ENCODE peak calls at places on chromosomes 3 and 15, in seven cellular contexts. D, P, S, M, F, Q and H are unnamed samples.
A peak's percentile ranks its signal among the peaks of the same experiment; 100 is the strongest.

GRCh38 chr15:100930306-100930848 is 11.2 kb downstream of the LRRK1 start:
- DNase-seq in M (no peak), D (no peak), Q (no peak), F (no peak), P (no peak), S (no peak), H (no peak)

GRCh38 chr3:179713643-179714090 is 60.8 kb downstream of the USP13 start:
- DNase-seq in D (no peak), S (no peak), M (no peak), Q (no peak), F (no peak), P (no peak), H (no peak)

GRCh38 chr15:67850995-67851535 is 11.2 kb upstream of the RNU6-1 start:
- DNase-seq in M (no peak), Q (no peak), S (no peak), D (no peak), F (no peak), P (no peak), H (no peak)

GRCh38 chr3:113585228-113585627 is 52.9 kb downstream of the SIDT1 start:
- DNase-seq in P (no peak), D (no peak), F (no peak), Q (no peak), M (no peak), S (no peak), H (no peak)

GRCh38 chr15:36024066-36024465 is 478.1 kb upstream of the DPH6 start:
- DNase-seq in S (no peak), P (no peak), D (no peak), F (no peak), Q (no peak), M (no peak), H (no peak)

GRCh38 chr3:64909757-64910475 is 222.1 kb upstream of the ADAMTS9 start:
- DNase-seq in P (no peak), Q (no peak), S (no peak), F (no peak), M (no peak), D (no peak), H (no peak)

GRCh38 chr3:120013481-120013880 is 80.8 kb downstream of the GSK3B start:
- DNase-seq in F (no peak), D (no peak), M (no peak), S (no peak), P (no peak), Q (no peak), H (no peak)

GRCh38 chr15:90885432-90886290 is 1.4 kb downstream of the FES start:
- DNase-seq in P (peak; percentile 73), D (peak; percentile 81), F (peak; percentile 88), S (peak; percentile 88), Q (peak; percentile 61), M (peak; percentile 76), H (peak; percentile 77)

GRCh38 chr3:33900440-33900808 is 102.0 kb downstream of the PDCD6IP start:
- DNase-seq in F (no peak), P (no peak), Q (no peak), S (no peak), D (no peak), M (no peak), H (no peak)

GRCh38 chr15:66145242-66146182 is 108.0 kb downstream of the MEGF11 start:
- DNase-seq in Q (no peak), F (no peak), P (no peak), M (no peak), D (no peak), S (no peak), H (no peak)

GRCh38 chr15:39918688-39919385 is 1.2 kb downstream of the GPR176 start:
- DNase-seq in Q (no peak), F (no peak), D (no peak), S (no peak), P (no peak), M (no peak), H (no peak)

GRCh38 chr3:150775001-150775599 is 12.1 kb upstream of the SIAH2 start:
- DNase-seq in S (no peak), Q (no peak), F (no peak), M (no peak), P (no peak), D (no peak), H (no peak)

GRCh38 chr3:197001972-197002700 is 27.5 kb downstream of the MELTF start:
- DNase-seq in M (no peak), P (peak; percentile 37), Q (no peak), D (no peak), F (no peak), S (no peak), H (no peak)

GRCh38 chr15:68383161-68384074 is 48.5 kb downstream of the ITGA11 start:
- DNase-seq in S (peak; percentile 24), M (peak; percentile 74), Q (peak; percentile 68), P (no peak), D (peak; percentile 23), F (peak; percentile 64), H (peak; percentile 26)

GRCh38 chr3:152043620-152044019 is 170.2 kb downstream of the SUCNR1 start:
- DNase-seq in S (no peak), D (no peak), P (no peak), F (no peak), M (no peak), Q (no peak), H (no peak)

GRCh38 chr3:133256787-133257483 is 142.9 kb upstream of the BFSP2 start:
- DNase-seq in S (no peak), M (no peak), P (no peak), F (no peak), Q (no peak), D (no peak), H (no peak)

GRCh38 chr3:38843898-38844297 is 27.9 kb upstream of the SCN10A start:
- DNase-seq in S (no peak), Q (peak; percentile 46), F (no peak), M (no peak), D (no peak), P (no peak), H (no peak)

GRCh38 chr3:134084230-134084950 is 54.7 kb upstream of the SLCO2A1 start:
- DNase-seq in D (no peak), Q (no peak), F (no peak), M (no peak), S (no peak), P (no peak), H (no peak)

GRCh38 chr3:31903686-31904431 is 77.2 kb downstream of the OSBPL10 start:
- DNase-seq in Q (no peak), M (no peak), D (no peak), P (no peak), S (no peak), F (no peak), H (no peak)

GRCh38 chr3:26106119-26106690 is 316.3 kb downstream of the OXSM start:
- DNase-seq in S (no peak), M (no peak), D (no peak), F (no peak), Q (no peak), P (no peak), H (no peak)

GRCh38 chr3:26104856-26105255 is 315.0 kb downstream of the OXSM start:
- DNase-seq in S (no peak), P (no peak), M (no peak), Q (no peak), F (no peak), D (no peak), H (no peak)

GRCh38 chr3:26100176-26100575 is 310.3 kb downstream of the OXSM start:
- DNase-seq in Q (no peak), D (no peak), S (no peak), M (no peak), P (no peak), F (no peak), H (no peak)

GRCh38 chr3:26099692-26100091 is 309.8 kb downstream of the OXSM start:
- DNase-seq in M (no peak), S (no peak), F (no peak), P (no peak), D (no peak), Q (no peak), H (no peak)

GRCh38 chr3:26102376-26103110 is 312.7 kb downstream of the OXSM start:
- DNase-seq in F (no peak), Q (no peak), M (no peak), S (no peak), D (no peak), P (no peak), H (no peak)
- TF ChIP-seq EP300 in F (no peak), Q (no peak), M (no peak), S (no peak), D (no peak), P (no peak), H (no peak)

DNA sequence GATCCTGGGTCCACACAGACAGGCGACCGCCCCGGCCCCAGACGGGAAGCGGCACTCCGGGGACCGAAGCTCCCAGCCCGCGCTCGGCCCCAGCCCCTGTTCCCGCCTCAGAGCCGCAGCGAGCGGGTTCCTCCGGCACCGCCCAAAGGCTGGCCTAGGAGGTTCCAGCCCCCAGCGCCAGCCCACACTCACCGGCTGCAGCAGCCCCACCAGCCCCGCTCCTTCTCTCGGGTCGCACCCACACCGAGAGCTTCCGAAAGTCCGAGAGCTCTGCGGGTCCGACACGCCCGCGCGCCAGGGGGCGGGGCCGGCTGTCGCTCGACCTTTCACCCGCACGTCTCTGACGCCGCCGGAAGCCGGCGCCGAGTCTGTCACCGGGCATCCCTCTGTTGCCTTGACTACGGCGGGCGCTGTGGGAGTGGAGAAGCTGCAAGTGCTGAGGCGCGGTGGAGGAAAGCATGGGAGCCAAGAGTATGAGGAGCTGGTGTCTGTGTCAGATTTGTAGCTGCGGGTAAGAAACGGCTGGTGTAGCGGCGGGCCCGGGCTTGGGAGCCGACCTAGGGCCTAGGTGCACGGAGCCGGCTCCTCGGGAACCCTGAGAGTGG is at the start of the genes EFL1 and SAXO2:
- DNase-seq in D (peak; percentile 96), Q (peak; percentile 87), F (peak; percentile 89), P (peak; percentile 78), S (peak; percentile 95), M (peak; percentile 91), H (peak; percentile 91)
- TF ChIP-seq EP300 in D (no peak), Q (no peak), F (peak; percentile 74), P (no peak), S (no peak), M (no peak), H (no peak)

DNA sequence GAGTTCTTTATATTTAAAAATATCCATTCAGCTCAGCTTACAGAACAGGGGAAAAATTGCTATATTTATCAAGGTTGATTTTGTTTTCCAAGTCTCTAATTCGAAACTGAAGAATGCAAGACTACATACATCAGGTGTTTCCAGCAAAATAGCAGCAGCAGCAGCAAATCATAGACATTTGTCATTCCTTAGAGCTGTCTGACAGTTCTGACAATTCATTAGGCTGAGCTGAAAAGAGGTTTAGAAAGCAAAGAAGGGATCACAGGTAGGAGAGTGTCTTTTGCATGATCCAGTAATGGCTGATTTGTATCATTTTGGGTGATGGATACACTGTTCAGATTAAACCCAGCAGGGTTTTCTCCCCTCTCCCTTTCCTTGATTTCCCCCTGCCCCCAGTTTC is 545.7 kb downstream of the MCTP2 start:
- DNase-seq in S (no peak), M (no peak), Q (no peak), P (no peak), D (no peak), F (no peak), H (no peak)
- TF ChIP-seq EP300 in S (no peak), M (no peak), Q (no peak), P (no peak), D (no peak), F (no peak), H (no peak)

DNA sequence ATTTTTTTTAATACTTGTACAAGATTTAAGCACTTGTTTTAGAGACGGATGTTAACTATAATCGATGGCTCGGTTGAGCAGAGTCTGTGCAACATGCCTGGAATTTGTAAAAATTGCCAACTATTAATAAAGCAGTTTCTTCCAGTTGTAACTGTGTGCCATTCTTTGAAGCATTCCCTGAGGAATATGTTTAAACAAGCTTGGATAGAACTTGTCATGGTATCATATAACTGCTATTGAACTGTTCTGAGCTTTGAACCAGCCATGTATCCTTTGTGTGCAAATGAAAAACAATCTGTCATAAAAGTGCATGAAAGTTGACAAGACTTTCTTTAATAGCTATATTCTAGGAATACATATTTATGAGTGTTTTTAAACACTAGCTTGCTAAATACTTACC is 45.8 kb upstream of the UBE2E2 start:
- DNase-seq in P (no peak), S (no peak), M (no peak), D (no peak), F (no peak), Q (no peak), H (no peak)
- TF ChIP-seq EP300 in P (no peak), S (no peak), M (no peak), D (no peak), F (no peak), Q (no peak), H (no peak)